ENCODE peak calls at places on chromosomes 12 and 14, in six cellular contexts. One of them, this sample, is unnamed.

GRCh38 chr12:93102289-93102688 is 173.2 kb upstream of the EEA1 start:
- DNase-seq in activated T-helper 1 cell treated with anti-CD3 and anti-CD28 coated beads, Interleukin-2, amount 50 U/mL, for 16 hours: no peak
- DNase-seq in GM12865: no peak
- DNase-seq in GM10248: no peak
- DNase-seq in astrocyte of the spinal cord: no peak
- DNase-seq in NT2/D1: no peak
- DNase-seq in this sample: no peak

GRCh38 chr14:68518910-68519686 is 273.8 kb downstream of the ZFP36L1 start:
- DNase-seq in GM10248: no peak
- DNase-seq in GM12865: no peak
- DNase-seq in activated T-helper 1 cell treated with anti-CD3 and anti-CD28 coated beads, Interleukin-2, amount 50 U/mL, for 16 hours: no peak
- DNase-seq in NT2/D1: no peak
- DNase-seq in astrocyte of the spinal cord: no peak
- DNase-seq in this sample: no peak

GRCh38 chr12:94149781-94150482 is 1.6 kb downstream of the PLXNC1 start:
- DNase-seq in activated T-helper 1 cell treated with anti-CD3 and anti-CD28 coated beads, Interleukin-2, amount 50 U/mL, for 16 hours: no peak
- DNase-seq in GM10248: peak
- DNase-seq in GM12865: peak
- DNase-seq in astrocyte of the spinal cord: no peak
- DNase-seq in NT2/D1: no peak
- DNase-seq in this sample: no peak

GRCh38 chr14:85587152-85587697 is 57.3 kb downstream of the FLRT2 start:
- DNase-seq in GM12865: no peak
- DNase-seq in activated T-helper 1 cell treated with anti-CD3 and anti-CD28 coated beads, Interleukin-2, amount 50 U/mL, for 16 hours: no peak
- DNase-seq in NT2/D1: no peak
- DNase-seq in astrocyte of the spinal cord: peak
- DNase-seq in GM10248: no peak
- DNase-seq in this sample: no peak

GRCh38 chr14:33363687-33364086 is 425.0 kb downstream of the NPAS3 start:
- DNase-seq in activated T-helper 1 cell treated with anti-CD3 and anti-CD28 coated beads, Interleukin-2, amount 50 U/mL, for 16 hours: no peak
- DNase-seq in astrocyte of the spinal cord: peak
- DNase-seq in GM10248: no peak
- DNase-seq in NT2/D1: no peak
- DNase-seq in GM12865: no peak
- DNase-seq in this sample: no peak

GRCh38 chr14:56207626-56208297 is 89.6 kb downstream of the PELI2 start:
- DNase-seq in GM12865: no peak
- DNase-seq in GM10248: no peak
- DNase-seq in activated T-helper 1 cell treated with anti-CD3 and anti-CD28 coated beads, Interleukin-2, amount 50 U/mL, for 16 hours: no peak
- DNase-seq in NT2/D1: no peak
- DNase-seq in astrocyte of the spinal cord: no peak
- DNase-seq in this sample: peak

GRCh38 chr14:61498303-61498702 is 176.9 kb downstream of the PRKCH start:
- DNase-seq in GM12865: no peak
- DNase-seq in activated T-helper 1 cell treated with anti-CD3 and anti-CD28 coated beads, Interleukin-2, amount 50 U/mL, for 16 hours: no peak
- DNase-seq in NT2/D1: no peak
- DNase-seq in astrocyte of the spinal cord: peak
- DNase-seq in GM10248: no peak
- DNase-seq in this sample: peak

GRCh38 chr12:125373375-125373774 is 308.1 kb downstream of the AACS start:
- DNase-seq in GM12865: no peak
- DNase-seq in activated T-helper 1 cell treated with anti-CD3 and anti-CD28 coated beads, Interleukin-2, amount 50 U/mL, for 16 hours: no peak
- DNase-seq in astrocyte of the spinal cord: no peak
- DNase-seq in NT2/D1: no peak
- DNase-seq in GM10248: no peak
- DNase-seq in this sample: no peak

GRCh38 chr12:102317155-102317554 is 119.5 kb upstream of the PMCH start:
- DNase-seq in NT2/D1: no peak
- DNase-seq in GM12865: no peak
- DNase-seq in GM10248: no peak
- DNase-seq in astrocyte of the spinal cord: no peak
- DNase-seq in activated T-helper 1 cell treated with anti-CD3 and anti-CD28 coated beads, Interleukin-2, amount 50 U/mL, for 16 hours: no peak
- DNase-seq in this sample: no peak

GRCh38 chr14:53064461-53064860 is 88.7 kb downstream of the DDHD1 start:
- DNase-seq in activated T-helper 1 cell treated with anti-CD3 and anti-CD28 coated beads, Interleukin-2, amount 50 U/mL, for 16 hours: no peak
- DNase-seq in GM10248: no peak
- DNase-seq in astrocyte of the spinal cord: no peak
- DNase-seq in GM12865: no peak
- DNase-seq in NT2/D1: no peak
- DNase-seq in this sample: no peak

GRCh38 chr14:24695265-24696241 is 61.6 kb upstream of the GZMB start:
- DNase-seq in activated T-helper 1 cell treated with anti-CD3 and anti-CD28 coated beads, Interleukin-2, amount 50 U/mL, for 16 hours: no peak
- DNase-seq in GM10248: no peak
- DNase-seq in GM12865: peak
- DNase-seq in NT2/D1: no peak
- DNase-seq in astrocyte of the spinal cord: no peak
- DNase-seq in this sample: no peak

GRCh38 chr12:79597910-79598309 is 92.9 kb downstream of the PAWR start:
- DNase-seq in activated T-helper 1 cell treated with anti-CD3 and anti-CD28 coated beads, Interleukin-2, amount 50 U/mL, for 16 hours: no peak
- DNase-seq in NT2/D1: no peak
- DNase-seq in astrocyte of the spinal cord: no peak
- DNase-seq in GM12865: no peak
- DNase-seq in GM10248: no peak
- DNase-seq in this sample: no peak

GRCh38 chr12:15772405-15773018 is 16.7 kb downstream of the EPS8 start:
- DNase-seq in astrocyte of the spinal cord: no peak
- DNase-seq in GM10248: no peak
- DNase-seq in activated T-helper 1 cell treated with anti-CD3 and anti-CD28 coated beads, Interleukin-2, amount 50 U/mL, for 16 hours: no peak
- DNase-seq in NT2/D1: no peak
- DNase-seq in GM12865: peak
- DNase-seq in this sample: no peak

GRCh38 chr14:33676135-33676566 is 274.7 kb downstream of the EGLN3 start:
- DNase-seq in NT2/D1: peak
- DNase-seq in GM12865: peak
- DNase-seq in activated T-helper 1 cell treated with anti-CD3 and anti-CD28 coated beads, Interleukin-2, amount 50 U/mL, for 16 hours: no peak
- DNase-seq in GM10248: no peak
- DNase-seq in astrocyte of the spinal cord: peak
- DNase-seq in this sample: peak

GRCh38 chr14:89625208-89625987 is 208.4 kb upstream of the FOXN3 start:
- DNase-seq in activated T-helper 1 cell treated with anti-CD3 and anti-CD28 coated beads, Interleukin-2, amount 50 U/mL, for 16 hours: no peak
- DNase-seq in GM10248: no peak
- DNase-seq in NT2/D1: no peak
- DNase-seq in astrocyte of the spinal cord: peak
- DNase-seq in GM12865: no peak
- DNase-seq in this sample: peak

GRCh38 chr12:16345105-16345504 is 2.3 kb upstream of the MGST1 start:
- DNase-seq in astrocyte of the spinal cord: no peak
- DNase-seq in GM10248: no peak
- DNase-seq in GM12865: no peak
- DNase-seq in NT2/D1: no peak
- DNase-seq in activated T-helper 1 cell treated with anti-CD3 and anti-CD28 coated beads, Interleukin-2, amount 50 U/mL, for 16 hours: no peak
- DNase-seq in this sample: no peak

GRCh38 chr12:89949457-89950195 is 241.0 kb upstream of the ATP2B1 start:
- DNase-seq in NT2/D1: no peak
- DNase-seq in activated T-helper 1 cell treated with anti-CD3 and anti-CD28 coated beads, Interleukin-2, amount 50 U/mL, for 16 hours: peak
- DNase-seq in GM10248: peak
- DNase-seq in GM12865: peak
- DNase-seq in astrocyte of the spinal cord: peak
- DNase-seq in this sample: peak

GRCh38 chr14:88613552-88614010 is 50.7 kb downstream of the ZC3H14 start:
- DNase-seq in GM10248: no peak
- DNase-seq in activated T-helper 1 cell treated with anti-CD3 and anti-CD28 coated beads, Interleukin-2, amount 50 U/mL, for 16 hours: no peak
- DNase-seq in astrocyte of the spinal cord: peak
- DNase-seq in GM12865: peak
- DNase-seq in NT2/D1: no peak
- DNase-seq in this sample: no peak

GRCh38 chr12:107990325-107990724 is 138.8 kb upstream of the WSCD2 start:
- DNase-seq in NT2/D1: peak
- DNase-seq in GM12865: peak
- DNase-seq in activated T-helper 1 cell treated with anti-CD3 and anti-CD28 coated beads, Interleukin-2, amount 50 U/mL, for 16 hours: no peak
- DNase-seq in astrocyte of the spinal cord: no peak
- DNase-seq in GM10248: peak
- DNase-seq in this sample: peak